ENCODE peak calls at places on chromosomes 13 and 19, in four cellular contexts. P is transverse colon, M is hypothalamus, Z is lung. G is an unnamed sample.
A peak's percentile ranks its signal among the peaks of the same experiment; 100 is the strongest.

GRCh38 chr13:111344471-111345191 is 24.2 kb downstream of the TEX29 start:
- DNase-seq in Z (peak; percentile 77), M (no peak), P (no peak), G (no peak)

GRCh38 chr19:11420429-11420893 is 1.3 kb upstream of the RGL3 start:
- DNase-seq in M (no peak), P (no peak), Z (no peak), G (peak; percentile 28)

GRCh38 chr19:14517840-14518505 is at the start of gene DNAJB1:
- DNase-seq in M (peak; percentile 100), Z (peak; percentile 82), P (peak; percentile 88), G (peak; percentile 95)

GRCh38 chr19:35262101-35262761 is 6.5 kb upstream of the USF2 start:
- DNase-seq in M (no peak), P (peak; percentile 6), Z (no peak), G (peak; percentile 23)

GRCh38 chr13:89380101-89380500 is 1708.9 kb downstream of the SLITRK5 start:
- DNase-seq in P (peak; percentile 11), M (no peak), Z (peak; percentile 50), G (no peak)

GRCh38 chr13:72622546-72622945 is 104.9 kb downstream of the MZT1 start:
- DNase-seq in M (no peak), P (no peak), Z (no peak), G (no peak)

GRCh38 chr13:32734511-32734910 is 148.3 kb downstream of the PDS5B start:
- DNase-seq in P (no peak), M (no peak), Z (no peak), G (peak; percentile 5)

GRCh38 chr19:46173886-46174475 is 25.9 kb downstream of the IGFL2 start:
- DNase-seq in M (no peak), Z (peak; percentile 13), P (no peak), G (no peak)

GRCh38 chr19:5967994-5968430 is 9.9 kb downstream of the RANBP3 start:
- DNase-seq in Z (peak; percentile 65), M (no peak), P (peak; percentile 69), G (peak; percentile 86)

GRCh38 chr13:78709028-78709427 is 50.1 kb upstream of the OBI1 start:
- DNase-seq in Z (no peak), P (no peak), M (no peak), G (no peak)

GRCh38 chr19:30342901-30343300 is 29.3 kb upstream of the ZNF536 start:
- DNase-seq in P (no peak), M (no peak), Z (no peak), G (no peak)

GRCh38 chr13:76632388-76633044 is 253.7 kb downstream of the KCTD12 start:
- DNase-seq in P (no peak), Z (no peak), M (no peak), G (no peak)

GRCh38 chr13:62251734-62252133 is 836.1 kb upstream of the PCDH20 start:
- DNase-seq in Z (no peak), P (no peak), M (no peak), G (no peak)

GRCh38 chr13:40528881-40529280 is 137.6 kb downstream of the FOXO1 start:
- DNase-seq in Z (no peak), P (no peak), M (no peak), G (no peak)

GRCh38 chr19:15247107-15248014 is 15.1 kb upstream of the EPHX3 start:
- DNase-seq in P (no peak), Z (no peak), M (no peak), G (no peak)

GRCh38 chr13:97417698-97418097 is 16.3 kb upstream of the RAP2A start:
- DNase-seq in Z (no peak), P (no peak), M (no peak), G (no peak)

GRCh38 chr19:12247644-12248222 is 47.0 kb downstream of the ZNF44 start:
- DNase-seq in M (no peak), Z (no peak), P (no peak), G (no peak)

GRCh38 chr19:623175-623916 is 10.0 kb downstream of the POLRMT start:
- DNase-seq in M (no peak), P (no peak), Z (no peak), G (no peak)

GRCh38 chr19:39160523-39160861 is 34.9 kb downstream of the PAK4 start:
- DNase-seq in Z (no peak), P (no peak), M (no peak), G (peak; percentile 84)

GRCh38 chr13:25977216-25977615 is 74.6 kb downstream of the SHISA2 start:
- DNase-seq in M (no peak), Z (no peak), P (no peak), G (no peak)

GRCh38 chr19:52991484-52991883 is 22.2 kb upstream of the ERVV-1 start:
- DNase-seq in Z (no peak), M (no peak), P (no peak), G (peak; percentile 39)

GRCh38 chr13:97192166-97192565 is 30.0 kb upstream of the MBNL2 start:
- DNase-seq in M (no peak), P (no peak), Z (no peak), G (no peak)

GRCh38 chr19:58558623-58559274 is 338 bp upstream of the UBE2M start:
- DNase-seq in M (no peak), P (peak; percentile 99), Z (peak; percentile 98), G (peak; percentile 94)

GRCh38 chr13:113537909-113538688 is 46.5 kb upstream of the TFDP1 start:
- DNase-seq in P (no peak), Z (no peak), M (no peak), G (no peak)